ENCODE peak calls at places on chromosomes 16 and 17, in six cellular contexts. One of them, this sample, is unnamed.

GRCh38 chr16:46763147-46763546 is 15.0 kb upstream of the MYLK3 start:
- DNase-seq in NCI-H2081: peak; percentile 30
- DNase-seq in stimulated activated CD8-positive, alpha-beta memory T cell treated with anti-CD3 and anti-CD28 coated beads, Interleukin-4, amount 100 ng/mL, for 24 hours: no peak
- DNase-seq in Kasumi-1: no peak
- DNase-seq in fibroblast of lung: peak; percentile 21
- DNase-seq in right lobe of liver: no peak
- DNase-seq in this sample: no peak

GRCh38 chr16:81442909-81443687 is 1.5 kb upstream of the CMIP start:
- DNase-seq in NCI-H2081: no peak
- DNase-seq in stimulated activated CD8-positive, alpha-beta memory T cell treated with anti-CD3 and anti-CD28 coated beads, Interleukin-4, amount 100 ng/mL, for 24 hours: no peak
- DNase-seq in Kasumi-1: no peak
- DNase-seq in fibroblast of lung: peak; percentile 30
- DNase-seq in right lobe of liver: no peak
- DNase-seq in this sample: no peak

GRCh38 chr17:1554751-1555617 is 7.6 kb downstream of the PITPNA start:
- DNase-seq in NCI-H2081: no peak
- DNase-seq in stimulated activated CD8-positive, alpha-beta memory T cell treated with anti-CD3 and anti-CD28 coated beads, Interleukin-4, amount 100 ng/mL, for 24 hours: no peak
- DNase-seq in Kasumi-1: no peak
- DNase-seq in fibroblast of lung: no peak
- DNase-seq in right lobe of liver: peak; percentile 46
- DNase-seq in this sample: no peak

GRCh38 chr16:19230575-19230974 is 55.0 kb upstream of the CLEC19A start:
- DNase-seq in NCI-H2081: no peak
- DNase-seq in stimulated activated CD8-positive, alpha-beta memory T cell treated with anti-CD3 and anti-CD28 coated beads, Interleukin-4, amount 100 ng/mL, for 24 hours: no peak
- DNase-seq in Kasumi-1: no peak
- DNase-seq in fibroblast of lung: no peak
- DNase-seq in right lobe of liver: no peak
- DNase-seq in this sample: no peak

GRCh38 chr16:70653809-70654771 is 7.7 kb downstream of the IL34 start:
- DNase-seq in NCI-H2081: peak; percentile 60
- DNase-seq in stimulated activated CD8-positive, alpha-beta memory T cell treated with anti-CD3 and anti-CD28 coated beads, Interleukin-4, amount 100 ng/mL, for 24 hours: peak; percentile 63
- DNase-seq in Kasumi-1: peak; percentile 93
- DNase-seq in fibroblast of lung: peak; percentile 70
- DNase-seq in right lobe of liver: no peak
- DNase-seq in this sample: peak; percentile 66

GRCh38 chr16:50188619-50189136 is 35.6 kb downstream of the TENT4B start:
- DNase-seq in NCI-H2081: no peak
- DNase-seq in stimulated activated CD8-positive, alpha-beta memory T cell treated with anti-CD3 and anti-CD28 coated beads, Interleukin-4, amount 100 ng/mL, for 24 hours: no peak
- DNase-seq in Kasumi-1: no peak
- DNase-seq in fibroblast of lung: no peak
- DNase-seq in right lobe of liver: no peak
- DNase-seq in this sample: no peak

GRCh38 chr17:74852237-74853047 is 7.2 kb downstream of the GRIN2C start:
- DNase-seq in NCI-H2081: peak; percentile 19
- DNase-seq in stimulated activated CD8-positive, alpha-beta memory T cell treated with anti-CD3 and anti-CD28 coated beads, Interleukin-4, amount 100 ng/mL, for 24 hours: peak; percentile 26
- DNase-seq in Kasumi-1: no peak
- DNase-seq in fibroblast of lung: peak; percentile 19
- DNase-seq in right lobe of liver: no peak
- DNase-seq in this sample: no peak

GRCh38 chr16:11361751-11362742 is 16.8 kb downstream of the RMI2 start:
- DNase-seq in NCI-H2081: no peak
- DNase-seq in stimulated activated CD8-positive, alpha-beta memory T cell treated with anti-CD3 and anti-CD28 coated beads, Interleukin-4, amount 100 ng/mL, for 24 hours: no peak
- DNase-seq in Kasumi-1: peak; percentile 44
- DNase-seq in fibroblast of lung: no peak
- DNase-seq in right lobe of liver: no peak
- DNase-seq in this sample: peak; percentile 51

GRCh38 chr16:16021988-16022682 is 72.7 kb downstream of the ABCC1 start:
- DNase-seq in NCI-H2081: no peak
- DNase-seq in stimulated activated CD8-positive, alpha-beta memory T cell treated with anti-CD3 and anti-CD28 coated beads, Interleukin-4, amount 100 ng/mL, for 24 hours: no peak
- DNase-seq in Kasumi-1: no peak
- DNase-seq in fibroblast of lung: peak; percentile 96
- DNase-seq in right lobe of liver: peak; percentile 78
- DNase-seq in this sample: peak; percentile 96

GRCh38 chr17:3866269-3866668 is 20.2 kb upstream of the NCBP3 start:
- DNase-seq in NCI-H2081: no peak
- DNase-seq in stimulated activated CD8-positive, alpha-beta memory T cell treated with anti-CD3 and anti-CD28 coated beads, Interleukin-4, amount 100 ng/mL, for 24 hours: no peak
- DNase-seq in Kasumi-1: no peak
- DNase-seq in fibroblast of lung: no peak
- DNase-seq in right lobe of liver: no peak
- DNase-seq in this sample: no peak

GRCh38 chr17:77843878-77844260 is 114.6 kb upstream of the TNRC6C start:
- DNase-seq in NCI-H2081: no peak
- DNase-seq in stimulated activated CD8-positive, alpha-beta memory T cell treated with anti-CD3 and anti-CD28 coated beads, Interleukin-4, amount 100 ng/mL, for 24 hours: no peak
- DNase-seq in Kasumi-1: no peak
- DNase-seq in fibroblast of lung: peak; percentile 29
- DNase-seq in right lobe of liver: no peak
- DNase-seq in this sample: no peak

GRCh38 chr16:48334325-48334724 is 50.9 kb downstream of the SIAH1 start:
- DNase-seq in NCI-H2081: no peak
- DNase-seq in stimulated activated CD8-positive, alpha-beta memory T cell treated with anti-CD3 and anti-CD28 coated beads, Interleukin-4, amount 100 ng/mL, for 24 hours: no peak
- DNase-seq in Kasumi-1: no peak
- DNase-seq in fibroblast of lung: no peak
- DNase-seq in right lobe of liver: no peak
- DNase-seq in this sample: no peak

GRCh38 chr16:16164244-16164643 is 59.0 kb downstream of the ABCC6 start:
- DNase-seq in NCI-H2081: no peak
- DNase-seq in stimulated activated CD8-positive, alpha-beta memory T cell treated with anti-CD3 and anti-CD28 coated beads, Interleukin-4, amount 100 ng/mL, for 24 hours: no peak
- DNase-seq in Kasumi-1: no peak
- DNase-seq in fibroblast of lung: no peak
- DNase-seq in right lobe of liver: no peak
- DNase-seq in this sample: no peak

GRCh38 chr17:6429266-6429665 is 5.7 kb downstream of the AIPL1 start:
- DNase-seq in NCI-H2081: no peak
- DNase-seq in stimulated activated CD8-positive, alpha-beta memory T cell treated with anti-CD3 and anti-CD28 coated beads, Interleukin-4, amount 100 ng/mL, for 24 hours: no peak
- DNase-seq in Kasumi-1: no peak
- DNase-seq in fibroblast of lung: no peak
- DNase-seq in right lobe of liver: no peak
- DNase-seq in this sample: no peak

GRCh38 chr17:73990290-73990689 is 213.2 kb upstream of the RPL38 start:
- DNase-seq in NCI-H2081: no peak
- DNase-seq in stimulated activated CD8-positive, alpha-beta memory T cell treated with anti-CD3 and anti-CD28 coated beads, Interleukin-4, amount 100 ng/mL, for 24 hours: no peak
- DNase-seq in Kasumi-1: no peak
- DNase-seq in fibroblast of lung: no peak
- DNase-seq in right lobe of liver: no peak
- DNase-seq in this sample: no peak

GRCh38 chr16:86016201-86016965 is 117.4 kb downstream of the IRF8 start:
- DNase-seq in NCI-H2081: peak; percentile 15
- DNase-seq in stimulated activated CD8-positive, alpha-beta memory T cell treated with anti-CD3 and anti-CD28 coated beads, Interleukin-4, amount 100 ng/mL, for 24 hours: no peak
- DNase-seq in Kasumi-1: peak; percentile 63
- DNase-seq in fibroblast of lung: peak; percentile 46
- DNase-seq in right lobe of liver: no peak
- DNase-seq in this sample: peak; percentile 54

GRCh38 chr16:86988920-86989715 is 328.1 kb downstream of the C16orf95 start:
- DNase-seq in NCI-H2081: no peak
- DNase-seq in stimulated activated CD8-positive, alpha-beta memory T cell treated with anti-CD3 and anti-CD28 coated beads, Interleukin-4, amount 100 ng/mL, for 24 hours: no peak
- DNase-seq in Kasumi-1: no peak
- DNase-seq in fibroblast of lung: no peak
- DNase-seq in right lobe of liver: no peak
- DNase-seq in this sample: no peak

GRCh38 chr16:90007015-90007414 is 12.2 kb downstream of the DBNDD1 start:
- DNase-seq in NCI-H2081: no peak
- DNase-seq in stimulated activated CD8-positive, alpha-beta memory T cell treated with anti-CD3 and anti-CD28 coated beads, Interleukin-4, amount 100 ng/mL, for 24 hours: no peak
- DNase-seq in Kasumi-1: no peak
- DNase-seq in fibroblast of lung: no peak
- DNase-seq in right lobe of liver: no peak
- DNase-seq in this sample: no peak

GRCh38 chr16:29926675-29927522 is 873 bp upstream of the KCTD13 start:
- DNase-seq in NCI-H2081: no peak
- DNase-seq in stimulated activated CD8-positive, alpha-beta memory T cell treated with anti-CD3 and anti-CD28 coated beads, Interleukin-4, amount 100 ng/mL, for 24 hours: no peak
- DNase-seq in Kasumi-1: no peak
- DNase-seq in fibroblast of lung: peak; percentile 39
- DNase-seq in right lobe of liver: no peak
- DNase-seq in this sample: peak; percentile 26

GRCh38 chr17:1398900-1399299 is 1.1 kb downstream of the YWHAE start:
- DNase-seq in NCI-H2081: no peak
- DNase-seq in stimulated activated CD8-positive, alpha-beta memory T cell treated with anti-CD3 and anti-CD28 coated beads, Interleukin-4, amount 100 ng/mL, for 24 hours: no peak
- DNase-seq in Kasumi-1: no peak
- DNase-seq in fibroblast of lung: peak; percentile 44
- DNase-seq in right lobe of liver: no peak
- DNase-seq in this sample: peak; percentile 30

GRCh38 chr16:54422159-54422558 is 135.6 kb upstream of the IRX3 start:
- DNase-seq in NCI-H2081: no peak
- DNase-seq in stimulated activated CD8-positive, alpha-beta memory T cell treated with anti-CD3 and anti-CD28 coated beads, Interleukin-4, amount 100 ng/mL, for 24 hours: no peak
- DNase-seq in Kasumi-1: no peak
- DNase-seq in fibroblast of lung: no peak
- DNase-seq in right lobe of liver: no peak
- DNase-seq in this sample: no peak

GRCh38 chr17:79866791-79867190 is 27.6 kb upstream of the CBX4 start:
- DNase-seq in NCI-H2081: no peak
- DNase-seq in stimulated activated CD8-positive, alpha-beta memory T cell treated with anti-CD3 and anti-CD28 coated beads, Interleukin-4, amount 100 ng/mL, for 24 hours: no peak
- DNase-seq in Kasumi-1: no peak
- DNase-seq in fibroblast of lung: no peak
- DNase-seq in right lobe of liver: no peak
- DNase-seq in this sample: no peak

GRCh38 chr17:48071654-48072053 is 23.5 kb downstream of the NFE2L1 start:
- DNase-seq in NCI-H2081: no peak
- DNase-seq in stimulated activated CD8-positive, alpha-beta memory T cell treated with anti-CD3 and anti-CD28 coated beads, Interleukin-4, amount 100 ng/mL, for 24 hours: no peak
- DNase-seq in Kasumi-1: no peak
- DNase-seq in fibroblast of lung: no peak
- DNase-seq in right lobe of liver: no peak
- DNase-seq in this sample: no peak

GRCh38 chr16:10314317-10314716 is 71.5 kb upstream of the ATF7IP2 start:
- DNase-seq in NCI-H2081: no peak
- DNase-seq in stimulated activated CD8-positive, alpha-beta memory T cell treated with anti-CD3 and anti-CD28 coated beads, Interleukin-4, amount 100 ng/mL, for 24 hours: no peak
- DNase-seq in Kasumi-1: no peak
- DNase-seq in fibroblast of lung: no peak
- DNase-seq in right lobe of liver: no peak
- DNase-seq in this sample: no peak

GRCh38 chr17:32487460-32488176 is 825 bp downstream of the CDK5R1 start:
- DNase-seq in NCI-H2081: peak; percentile 41
- DNase-seq in stimulated activated CD8-positive, alpha-beta memory T cell treated with anti-CD3 and anti-CD28 coated beads, Interleukin-4, amount 100 ng/mL, for 24 hours: no peak
- DNase-seq in Kasumi-1: no peak
- DNase-seq in fibroblast of lung: peak; percentile 16
- DNase-seq in right lobe of liver: no peak
- DNase-seq in this sample: no peak

GRCh38 chr17:44982113-44982702 is 14.1 kb upstream of the C1QL1 start:
- DNase-seq in NCI-H2081: no peak
- DNase-seq in stimulated activated CD8-positive, alpha-beta memory T cell treated with anti-CD3 and anti-CD28 coated beads, Interleukin-4, amount 100 ng/mL, for 24 hours: no peak
- DNase-seq in Kasumi-1: no peak
- DNase-seq in fibroblast of lung: no peak
- DNase-seq in right lobe of liver: no peak
- DNase-seq in this sample: no peak

GRCh38 chr17:8062435-8062806 is 23.6 kb downstream of the ALOX15B start:
- DNase-seq in NCI-H2081: no peak
- DNase-seq in stimulated activated CD8-positive, alpha-beta memory T cell treated with anti-CD3 and anti-CD28 coated beads, Interleukin-4, amount 100 ng/mL, for 24 hours: no peak
- DNase-seq in Kasumi-1: no peak
- DNase-seq in fibroblast of lung: peak; percentile 35
- DNase-seq in right lobe of liver: no peak
- DNase-seq in this sample: no peak

GRCh38 chr17:9529033-9529748 is 46.4 kb downstream of the STX8 start:
- DNase-seq in NCI-H2081: no peak
- DNase-seq in stimulated activated CD8-positive, alpha-beta memory T cell treated with anti-CD3 and anti-CD28 coated beads, Interleukin-4, amount 100 ng/mL, for 24 hours: no peak
- DNase-seq in Kasumi-1: peak; percentile 13
- DNase-seq in fibroblast of lung: peak; percentile 45
- DNase-seq in right lobe of liver: no peak
- DNase-seq in this sample: peak; percentile 51

GRCh38 chr17:33145941-33146340 is 147.2 kb downstream of the ASIC2 start:
- DNase-seq in NCI-H2081: no peak
- DNase-seq in stimulated activated CD8-positive, alpha-beta memory T cell treated with anti-CD3 and anti-CD28 coated beads, Interleukin-4, amount 100 ng/mL, for 24 hours: no peak
- DNase-seq in Kasumi-1: no peak
- DNase-seq in fibroblast of lung: no peak
- DNase-seq in right lobe of liver: no peak
- DNase-seq in this sample: no peak

GRCh38 chr17:56652608-56653007 is 59.1 kb downstream of the NOG start:
- DNase-seq in NCI-H2081: no peak
- DNase-seq in stimulated activated CD8-positive, alpha-beta memory T cell treated with anti-CD3 and anti-CD28 coated beads, Interleukin-4, amount 100 ng/mL, for 24 hours: no peak
- DNase-seq in Kasumi-1: no peak
- DNase-seq in fibroblast of lung: no peak
- DNase-seq in right lobe of liver: no peak
- DNase-seq in this sample: peak; percentile 17

GRCh38 chr17:71760062-71760720 is 360.6 kb upstream of the SOX9 start:
- DNase-seq in NCI-H2081: no peak
- DNase-seq in stimulated activated CD8-positive, alpha-beta memory T cell treated with anti-CD3 and anti-CD28 coated beads, Interleukin-4, amount 100 ng/mL, for 24 hours: no peak
- DNase-seq in Kasumi-1: no peak
- DNase-seq in fibroblast of lung: peak; percentile 81
- DNase-seq in right lobe of liver: no peak
- DNase-seq in this sample: no peak

GRCh38 chr16:27646811-27647210 is 96.9 kb downstream of the KATNIP start:
- DNase-seq in NCI-H2081: no peak
- DNase-seq in stimulated activated CD8-positive, alpha-beta memory T cell treated with anti-CD3 and anti-CD28 coated beads, Interleukin-4, amount 100 ng/mL, for 24 hours: no peak
- DNase-seq in Kasumi-1: peak; percentile 3
- DNase-seq in fibroblast of lung: peak; percentile 8
- DNase-seq in right lobe of liver: no peak
- DNase-seq in this sample: no peak

GRCh38 chr16:50153648-50154368 is 702 bp downstream of the TENT4B start:
- DNase-seq in NCI-H2081: peak; percentile 21
- DNase-seq in stimulated activated CD8-positive, alpha-beta memory T cell treated with anti-CD3 and anti-CD28 coated beads, Interleukin-4, amount 100 ng/mL, for 24 hours: no peak
- DNase-seq in Kasumi-1: no peak
- DNase-seq in fibroblast of lung: peak; percentile 6
- DNase-seq in right lobe of liver: peak; percentile 68
- DNase-seq in this sample: peak; percentile 36

GRCh38 chr16:66906916-66907836 is 11.5 kb downstream of the CDH16 start:
- DNase-seq in NCI-H2081: no peak
- DNase-seq in stimulated activated CD8-positive, alpha-beta memory T cell treated with anti-CD3 and anti-CD28 coated beads, Interleukin-4, amount 100 ng/mL, for 24 hours: no peak
- DNase-seq in Kasumi-1: no peak
- DNase-seq in fibroblast of lung: no peak
- DNase-seq in right lobe of liver: peak; percentile 35
- DNase-seq in this sample: no peak

GRCh38 chr17:13297198-13297597 is 279.4 kb upstream of the ELAC2 start:
- DNase-seq in NCI-H2081: peak; percentile 75
- DNase-seq in stimulated activated CD8-positive, alpha-beta memory T cell treated with anti-CD3 and anti-CD28 coated beads, Interleukin-4, amount 100 ng/mL, for 24 hours: no peak
- DNase-seq in Kasumi-1: no peak
- DNase-seq in fibroblast of lung: no peak
- DNase-seq in right lobe of liver: no peak
- DNase-seq in this sample: no peak

GRCh38 chr16:24879684-24880083 is 33.9 kb downstream of the SLC5A11 start:
- DNase-seq in NCI-H2081: no peak
- DNase-seq in stimulated activated CD8-positive, alpha-beta memory T cell treated with anti-CD3 and anti-CD28 coated beads, Interleukin-4, amount 100 ng/mL, for 24 hours: no peak
- DNase-seq in Kasumi-1: no peak
- DNase-seq in fibroblast of lung: no peak
- DNase-seq in right lobe of liver: no peak
- DNase-seq in this sample: no peak

GRCh38 chr17:81160747-81161453 is 4.4 kb upstream of the PVALEF start:
- DNase-seq in NCI-H2081: no peak
- DNase-seq in stimulated activated CD8-positive, alpha-beta memory T cell treated with anti-CD3 and anti-CD28 coated beads, Interleukin-4, amount 100 ng/mL, for 24 hours: no peak
- DNase-seq in Kasumi-1: no peak
- DNase-seq in fibroblast of lung: no peak
- DNase-seq in right lobe of liver: no peak
- DNase-seq in this sample: no peak

GRCh38 chr16:57510016-57510871 is 24.0 kb upstream of the DOK4 start:
- DNase-seq in NCI-H2081: no peak
- DNase-seq in stimulated activated CD8-positive, alpha-beta memory T cell treated with anti-CD3 and anti-CD28 coated beads, Interleukin-4, amount 100 ng/mL, for 24 hours: no peak
- DNase-seq in Kasumi-1: no peak
- DNase-seq in fibroblast of lung: no peak
- DNase-seq in right lobe of liver: peak; percentile 53
- DNase-seq in this sample: no peak

GRCh38 chr17:65753348-65753747 is 191.9 kb upstream of the AXIN2 start:
- DNase-seq in NCI-H2081: no peak
- DNase-seq in stimulated activated CD8-positive, alpha-beta memory T cell treated with anti-CD3 and anti-CD28 coated beads, Interleukin-4, amount 100 ng/mL, for 24 hours: no peak
- DNase-seq in Kasumi-1: no peak
- DNase-seq in fibroblast of lung: no peak
- DNase-seq in right lobe of liver: no peak
- DNase-seq in this sample: no peak